ENCODE peak calls at places on chromosomes 12 and 14, in ten cellular contexts. One of them, this sample, is unnamed.
A peak's percentile ranks its signal among the peaks of the same experiment; 100 is the strongest.

GRCh38 chr14:75448209-75448608 is 20.4 kb downstream of the JDP2 start:
- DNase-seq in HEK293T: no peak
- DNase-seq in iris pigment epithelial cell: no peak
- DNase-seq in HFF-Myc: no peak
- DNase-seq in GM03348: no peak
- DNase-seq in myocyte: no peak
- DNase-seq in stimulated activated CD4-positive, alpha-beta T cell treated with anti-CD3 and anti-CD28 coated beads, TNF-alpha, amount 100 ng/mL, for 4 hours: no peak
- DNase-seq in amniotic epithelial cell: no peak
- DNase-seq in activated gamma-delta T cell treated with Interleukin-2 at 50 U/mL for 16 hours: no peak
- DNase-seq in COR-L47: no peak
- DNase-seq in this sample: no peak

GRCh38 chr14:99261916-99262787 is 9.8 kb downstream of the BCL11B start:
- DNase-seq in activated gamma-delta T cell treated with Interleukin-2 at 50 U/mL for 16 hours: peak; percentile 66
- DNase-seq in stimulated activated CD4-positive, alpha-beta T cell treated with anti-CD3 and anti-CD28 coated beads, TNF-alpha, amount 100 ng/mL, for 4 hours: peak; percentile 50
- DNase-seq in HFF-Myc: no peak
- DNase-seq in myocyte: no peak
- DNase-seq in iris pigment epithelial cell: no peak
- DNase-seq in GM03348: no peak
- DNase-seq in HEK293T: no peak
- DNase-seq in amniotic epithelial cell: no peak
- DNase-seq in COR-L47: no peak
- DNase-seq in this sample: no peak

GRCh38 chr12:117076410-117077372 is 22.5 kb downstream of the TESC start:
- DNase-seq in myocyte: no peak
- DNase-seq in HFF-Myc: no peak
- DNase-seq in GM03348: no peak
- DNase-seq in HEK293T: no peak
- DNase-seq in activated gamma-delta T cell treated with Interleukin-2 at 50 U/mL for 16 hours: no peak
- DNase-seq in amniotic epithelial cell: no peak
- DNase-seq in stimulated activated CD4-positive, alpha-beta T cell treated with anti-CD3 and anti-CD28 coated beads, TNF-alpha, amount 100 ng/mL, for 4 hours: no peak
- DNase-seq in COR-L47: peak; percentile 11
- DNase-seq in iris pigment epithelial cell: peak; percentile 7
- DNase-seq in this sample: peak; percentile 46

GRCh38 chr14:51253880-51254279 is 13.8 kb downstream of the TMX1 start:
- DNase-seq in activated gamma-delta T cell treated with Interleukin-2 at 50 U/mL for 16 hours: no peak
- DNase-seq in HFF-Myc: no peak
- DNase-seq in COR-L47: no peak
- DNase-seq in HEK293T: no peak
- DNase-seq in amniotic epithelial cell: no peak
- DNase-seq in iris pigment epithelial cell: no peak
- DNase-seq in GM03348: no peak
- DNase-seq in myocyte: no peak
- DNase-seq in stimulated activated CD4-positive, alpha-beta T cell treated with anti-CD3 and anti-CD28 coated beads, TNF-alpha, amount 100 ng/mL, for 4 hours: no peak
- DNase-seq in this sample: no peak

GRCh38 chr12:3490848-3491382 is at the start of gene PRMT8:
- DNase-seq in stimulated activated CD4-positive, alpha-beta T cell treated with anti-CD3 and anti-CD28 coated beads, TNF-alpha, amount 100 ng/mL, for 4 hours: no peak
- DNase-seq in myocyte: no peak
- DNase-seq in COR-L47: no peak
- DNase-seq in HFF-Myc: no peak
- DNase-seq in amniotic epithelial cell: no peak
- DNase-seq in HEK293T: peak; percentile 54
- DNase-seq in activated gamma-delta T cell treated with Interleukin-2 at 50 U/mL for 16 hours: no peak
- DNase-seq in iris pigment epithelial cell: peak; percentile 22
- DNase-seq in GM03348: peak; percentile 43
- DNase-seq in this sample: peak; percentile 3

GRCh38 chr12:9127484-9127883 is 11.8 kb upstream of the A2M start:
- DNase-seq in amniotic epithelial cell: no peak
- DNase-seq in activated gamma-delta T cell treated with Interleukin-2 at 50 U/mL for 16 hours: no peak
- DNase-seq in iris pigment epithelial cell: no peak
- DNase-seq in myocyte: no peak
- DNase-seq in GM03348: no peak
- DNase-seq in HFF-Myc: no peak
- DNase-seq in HEK293T: no peak
- DNase-seq in stimulated activated CD4-positive, alpha-beta T cell treated with anti-CD3 and anti-CD28 coated beads, TNF-alpha, amount 100 ng/mL, for 4 hours: no peak
- DNase-seq in COR-L47: no peak
- DNase-seq in this sample: no peak

GRCh38 chr12:51820721-51821422 is 27.6 kb downstream of the FIGNL2 start:
- DNase-seq in COR-L47: peak; percentile 79
- DNase-seq in HEK293T: peak; percentile 62
- DNase-seq in iris pigment epithelial cell: no peak
- DNase-seq in HFF-Myc: no peak
- DNase-seq in activated gamma-delta T cell treated with Interleukin-2 at 50 U/mL for 16 hours: peak; percentile 80
- DNase-seq in stimulated activated CD4-positive, alpha-beta T cell treated with anti-CD3 and anti-CD28 coated beads, TNF-alpha, amount 100 ng/mL, for 4 hours: peak; percentile 74
- DNase-seq in amniotic epithelial cell: peak; percentile 16
- DNase-seq in myocyte: peak; percentile 67
- DNase-seq in GM03348: peak; percentile 95
- DNase-seq in this sample: peak; percentile 69

GRCh38 chr14:33441633-33442032 is 503.0 kb downstream of the NPAS3 start:
- DNase-seq in stimulated activated CD4-positive, alpha-beta T cell treated with anti-CD3 and anti-CD28 coated beads, TNF-alpha, amount 100 ng/mL, for 4 hours: no peak
- DNase-seq in amniotic epithelial cell: no peak
- DNase-seq in HEK293T: no peak
- DNase-seq in HFF-Myc: no peak
- DNase-seq in iris pigment epithelial cell: no peak
- DNase-seq in GM03348: no peak
- DNase-seq in activated gamma-delta T cell treated with Interleukin-2 at 50 U/mL for 16 hours: no peak
- DNase-seq in myocyte: no peak
- DNase-seq in COR-L47: no peak
- DNase-seq in this sample: no peak

GRCh38 chr12:102643871-102644551 is 163.6 kb upstream of the IGF1 start:
- DNase-seq in iris pigment epithelial cell: no peak
- DNase-seq in stimulated activated CD4-positive, alpha-beta T cell treated with anti-CD3 and anti-CD28 coated beads, TNF-alpha, amount 100 ng/mL, for 4 hours: no peak
- DNase-seq in activated gamma-delta T cell treated with Interleukin-2 at 50 U/mL for 16 hours: no peak
- DNase-seq in myocyte: no peak
- DNase-seq in COR-L47: peak; percentile 15
- DNase-seq in GM03348: no peak
- DNase-seq in HEK293T: no peak
- DNase-seq in HFF-Myc: no peak
- DNase-seq in amniotic epithelial cell: no peak
- DNase-seq in this sample: no peak

GRCh38 chr12:128089961-128090360 is 177.0 kb upstream of the TMEM132C start:
- DNase-seq in stimulated activated CD4-positive, alpha-beta T cell treated with anti-CD3 and anti-CD28 coated beads, TNF-alpha, amount 100 ng/mL, for 4 hours: no peak
- DNase-seq in COR-L47: no peak
- DNase-seq in HFF-Myc: no peak
- DNase-seq in iris pigment epithelial cell: no peak
- DNase-seq in amniotic epithelial cell: no peak
- DNase-seq in HEK293T: no peak
- DNase-seq in myocyte: no peak
- DNase-seq in activated gamma-delta T cell treated with Interleukin-2 at 50 U/mL for 16 hours: no peak
- DNase-seq in GM03348: no peak
- DNase-seq in this sample: no peak

GRCh38 chr12:46267618-46268348 is 1.1 kb downstream of the SLC38A1 start:
- DNase-seq in stimulated activated CD4-positive, alpha-beta T cell treated with anti-CD3 and anti-CD28 coated beads, TNF-alpha, amount 100 ng/mL, for 4 hours: peak; percentile 16
- DNase-seq in activated gamma-delta T cell treated with Interleukin-2 at 50 U/mL for 16 hours: peak; percentile 24
- DNase-seq in HFF-Myc: no peak
- DNase-seq in COR-L47: no peak
- DNase-seq in HEK293T: no peak
- DNase-seq in iris pigment epithelial cell: peak; percentile 38
- DNase-seq in amniotic epithelial cell: peak; percentile 16
- DNase-seq in GM03348: peak; percentile 54
- DNase-seq in myocyte: peak; percentile 44
- DNase-seq in this sample: peak; percentile 61

GRCh38 chr14:74257988-74258704 is 18.9 kb downstream of the VSX2 start:
- DNase-seq in GM03348: peak; percentile 39
- DNase-seq in HFF-Myc: no peak
- DNase-seq in iris pigment epithelial cell: no peak
- DNase-seq in amniotic epithelial cell: no peak
- DNase-seq in myocyte: no peak
- DNase-seq in COR-L47: no peak
- DNase-seq in HEK293T: no peak
- DNase-seq in activated gamma-delta T cell treated with Interleukin-2 at 50 U/mL for 16 hours: no peak
- DNase-seq in stimulated activated CD4-positive, alpha-beta T cell treated with anti-CD3 and anti-CD28 coated beads, TNF-alpha, amount 100 ng/mL, for 4 hours: no peak
- DNase-seq in this sample: no peak

GRCh38 chr12:124780752-124781685 is 82.6 kb downstream of the SCARB1 start:
- DNase-seq in iris pigment epithelial cell: no peak
- DNase-seq in myocyte: no peak
- DNase-seq in stimulated activated CD4-positive, alpha-beta T cell treated with anti-CD3 and anti-CD28 coated beads, TNF-alpha, amount 100 ng/mL, for 4 hours: no peak
- DNase-seq in GM03348: no peak
- DNase-seq in HFF-Myc: no peak
- DNase-seq in amniotic epithelial cell: no peak
- DNase-seq in HEK293T: no peak
- DNase-seq in COR-L47: no peak
- DNase-seq in activated gamma-delta T cell treated with Interleukin-2 at 50 U/mL for 16 hours: no peak
- DNase-seq in this sample: peak; percentile 47

GRCh38 chr12:81330480-81330879 is 252.6 kb downstream of the ACSS3 start:
- DNase-seq in HFF-Myc: no peak
- DNase-seq in myocyte: no peak
- DNase-seq in activated gamma-delta T cell treated with Interleukin-2 at 50 U/mL for 16 hours: no peak
- DNase-seq in amniotic epithelial cell: no peak
- DNase-seq in stimulated activated CD4-positive, alpha-beta T cell treated with anti-CD3 and anti-CD28 coated beads, TNF-alpha, amount 100 ng/mL, for 4 hours: no peak
- DNase-seq in HEK293T: no peak
- DNase-seq in GM03348: no peak
- DNase-seq in COR-L47: peak; percentile 14
- DNase-seq in iris pigment epithelial cell: no peak
- DNase-seq in this sample: no peak

GRCh38 chr12:857611-858010 is 91.9 kb downstream of the RAD52 start:
- DNase-seq in stimulated activated CD4-positive, alpha-beta T cell treated with anti-CD3 and anti-CD28 coated beads, TNF-alpha, amount 100 ng/mL, for 4 hours: no peak
- DNase-seq in COR-L47: no peak
- DNase-seq in activated gamma-delta T cell treated with Interleukin-2 at 50 U/mL for 16 hours: no peak
- DNase-seq in myocyte: peak; percentile 67
- DNase-seq in HFF-Myc: no peak
- DNase-seq in GM03348: peak; percentile 85
- DNase-seq in iris pigment epithelial cell: peak; percentile 93
- DNase-seq in amniotic epithelial cell: peak; percentile 82
- DNase-seq in HEK293T: no peak
- DNase-seq in this sample: peak; percentile 79

GRCh38 chr12:64428956-64429355 is 23.0 kb upstream of the TBK1 start:
- DNase-seq in amniotic epithelial cell: no peak
- DNase-seq in GM03348: no peak
- DNase-seq in iris pigment epithelial cell: no peak
- DNase-seq in HFF-Myc: no peak
- DNase-seq in COR-L47: no peak
- DNase-seq in activated gamma-delta T cell treated with Interleukin-2 at 50 U/mL for 16 hours: no peak
- DNase-seq in myocyte: no peak
- DNase-seq in stimulated activated CD4-positive, alpha-beta T cell treated with anti-CD3 and anti-CD28 coated beads, TNF-alpha, amount 100 ng/mL, for 4 hours: no peak
- DNase-seq in HEK293T: no peak
- DNase-seq in this sample: no peak

GRCh38 chr14:90642239-90642717 is 174.0 kb downstream of the TTC7B start:
- DNase-seq in amniotic epithelial cell: peak; percentile 51
- DNase-seq in myocyte: peak; percentile 70
- DNase-seq in COR-L47: no peak
- DNase-seq in HEK293T: no peak
- DNase-seq in stimulated activated CD4-positive, alpha-beta T cell treated with anti-CD3 and anti-CD28 coated beads, TNF-alpha, amount 100 ng/mL, for 4 hours: no peak
- DNase-seq in HFF-Myc: no peak
- DNase-seq in activated gamma-delta T cell treated with Interleukin-2 at 50 U/mL for 16 hours: no peak
- DNase-seq in iris pigment epithelial cell: peak; percentile 66
- DNase-seq in GM03348: no peak
- DNase-seq in this sample: peak; percentile 22

GRCh38 chr12:54587315-54587821 is 1.1 kb downstream of the PPP1R1A start:
- DNase-seq in iris pigment epithelial cell: no peak
- DNase-seq in activated gamma-delta T cell treated with Interleukin-2 at 50 U/mL for 16 hours: no peak
- DNase-seq in amniotic epithelial cell: no peak
- DNase-seq in COR-L47: no peak
- DNase-seq in stimulated activated CD4-positive, alpha-beta T cell treated with anti-CD3 and anti-CD28 coated beads, TNF-alpha, amount 100 ng/mL, for 4 hours: no peak
- DNase-seq in myocyte: no peak
- DNase-seq in GM03348: no peak
- DNase-seq in HFF-Myc: no peak
- DNase-seq in HEK293T: no peak
- DNase-seq in this sample: no peak

GRCh38 chr12:10153271-10154144 is 18.4 kb downstream of the OLR1 start:
- DNase-seq in GM03348: peak; percentile 80
- DNase-seq in iris pigment epithelial cell: peak; percentile 75
- DNase-seq in HEK293T: peak; percentile 79
- DNase-seq in myocyte: peak; percentile 75
- DNase-seq in COR-L47: no peak
- DNase-seq in stimulated activated CD4-positive, alpha-beta T cell treated with anti-CD3 and anti-CD28 coated beads, TNF-alpha, amount 100 ng/mL, for 4 hours: peak; percentile 28
- DNase-seq in HFF-Myc: peak; percentile 30
- DNase-seq in activated gamma-delta T cell treated with Interleukin-2 at 50 U/mL for 16 hours: peak; percentile 46
- DNase-seq in amniotic epithelial cell: peak; percentile 56
- DNase-seq in this sample: peak; percentile 71

GRCh38 chr14:65948302-65948701 is 535.8 kb downstream of the FUT8 start:
- DNase-seq in HEK293T: no peak
- DNase-seq in myocyte: no peak
- DNase-seq in GM03348: no peak
- DNase-seq in iris pigment epithelial cell: no peak
- DNase-seq in activated gamma-delta T cell treated with Interleukin-2 at 50 U/mL for 16 hours: no peak
- DNase-seq in HFF-Myc: no peak
- DNase-seq in amniotic epithelial cell: peak; percentile 16
- DNase-seq in COR-L47: no peak
- DNase-seq in stimulated activated CD4-positive, alpha-beta T cell treated with anti-CD3 and anti-CD28 coated beads, TNF-alpha, amount 100 ng/mL, for 4 hours: no peak
- DNase-seq in this sample: no peak

GRCh38 chr12:80044694-80045046 is 54.7 kb upstream of the OTOGL start:
- DNase-seq in GM03348: peak; percentile 72
- DNase-seq in stimulated activated CD4-positive, alpha-beta T cell treated with anti-CD3 and anti-CD28 coated beads, TNF-alpha, amount 100 ng/mL, for 4 hours: no peak
- DNase-seq in amniotic epithelial cell: peak; percentile 85
- DNase-seq in activated gamma-delta T cell treated with Interleukin-2 at 50 U/mL for 16 hours: no peak
- DNase-seq in iris pigment epithelial cell: peak; percentile 89
- DNase-seq in HEK293T: no peak
- DNase-seq in myocyte: peak; percentile 75
- DNase-seq in HFF-Myc: peak; percentile 39
- DNase-seq in COR-L47: no peak
- DNase-seq in this sample: peak; percentile 91

GRCh38 chr12:27635349-27635972 is 60.8 kb upstream of the REP15 start:
- DNase-seq in COR-L47: no peak
- DNase-seq in myocyte: peak; percentile 63
- DNase-seq in activated gamma-delta T cell treated with Interleukin-2 at 50 U/mL for 16 hours: no peak
- DNase-seq in amniotic epithelial cell: peak; percentile 70
- DNase-seq in HEK293T: peak; percentile 41
- DNase-seq in HFF-Myc: no peak
- DNase-seq in stimulated activated CD4-positive, alpha-beta T cell treated with anti-CD3 and anti-CD28 coated beads, TNF-alpha, amount 100 ng/mL, for 4 hours: no peak
- DNase-seq in iris pigment epithelial cell: peak; percentile 67
- DNase-seq in GM03348: peak; percentile 59
- DNase-seq in this sample: peak; percentile 66

GRCh38 chr12:59719701-59720100 is 123.9 kb downstream of the SLC16A7 start:
- DNase-seq in HEK293T: no peak
- DNase-seq in GM03348: no peak
- DNase-seq in HFF-Myc: no peak
- DNase-seq in COR-L47: no peak
- DNase-seq in stimulated activated CD4-positive, alpha-beta T cell treated with anti-CD3 and anti-CD28 coated beads, TNF-alpha, amount 100 ng/mL, for 4 hours: no peak
- DNase-seq in amniotic epithelial cell: no peak
- DNase-seq in myocyte: no peak
- DNase-seq in activated gamma-delta T cell treated with Interleukin-2 at 50 U/mL for 16 hours: no peak
- DNase-seq in iris pigment epithelial cell: no peak
- DNase-seq in this sample: no peak

GRCh38 chr14:91752956-91753355 is 21.1 kb upstream of the CATSPERB start:
- DNase-seq in activated gamma-delta T cell treated with Interleukin-2 at 50 U/mL for 16 hours: no peak
- DNase-seq in HFF-Myc: no peak
- DNase-seq in myocyte: no peak
- DNase-seq in COR-L47: no peak
- DNase-seq in GM03348: no peak
- DNase-seq in HEK293T: no peak
- DNase-seq in iris pigment epithelial cell: no peak
- DNase-seq in amniotic epithelial cell: no peak
- DNase-seq in stimulated activated CD4-positive, alpha-beta T cell treated with anti-CD3 and anti-CD28 coated beads, TNF-alpha, amount 100 ng/mL, for 4 hours: no peak
- DNase-seq in this sample: no peak